ENCODE peak calls at places on chromosome 12, in five cellular contexts. One of them, this sample, is unnamed.

GRCh38 chr12:534216-534615 is 74.5 kb downstream of the B4GALNT3 start:
- DNase-seq in ELR: no peak
- DNase-seq in BE2C: no peak
- DNase-seq in Calu3: no peak
- DNase-seq in PC-3: no peak
- DNase-seq in this sample: no peak

GRCh38 chr12:52918351-52918750 is 13.5 kb upstream of the KRT8 start:
- DNase-seq in PC-3: no peak
- DNase-seq in Calu3: no peak
- DNase-seq in ELR: no peak
- DNase-seq in BE2C: no peak
- DNase-seq in this sample: no peak

GRCh38 chr12:59626382-59626781 is 30.6 kb downstream of the SLC16A7 start:
- DNase-seq in BE2C: no peak
- DNase-seq in Calu3: no peak
- DNase-seq in ELR: peak; percentile 79
- DNase-seq in PC-3: peak; percentile 94
- DNase-seq in this sample: no peak

GRCh38 chr12:86264451-86265328 is 8.5 kb upstream of the MGAT4C start:
- DNase-seq in PC-3: peak; percentile 68
- DNase-seq in Calu3: peak; percentile 79
- DNase-seq in ELR: no peak
- DNase-seq in BE2C: no peak
- DNase-seq in this sample: no peak

GRCh38 chr12:19299765-19300164 is 139.5 kb upstream of the AEBP2 start:
- DNase-seq in BE2C: no peak
- DNase-seq in PC-3: peak; percentile 88
- DNase-seq in ELR: peak; percentile 51
- DNase-seq in Calu3: peak; percentile 59
- DNase-seq in this sample: no peak

GRCh38 chr12:27592548-27592947 is 68.5 kb downstream of the PPFIBP1 start:
- DNase-seq in ELR: peak; percentile 60
- DNase-seq in BE2C: no peak
- DNase-seq in PC-3: peak; percentile 93
- DNase-seq in Calu3: peak; percentile 22
- DNase-seq in this sample: no peak

GRCh38 chr12:41365653-41366131 is 177.6 kb downstream of the PDZRN4 start:
- DNase-seq in BE2C: no peak
- DNase-seq in Calu3: no peak
- DNase-seq in ELR: no peak
- DNase-seq in PC-3: no peak
- DNase-seq in this sample: no peak

GRCh38 chr12:124972211-124972610 is 16.7 kb downstream of the DHX37 start:
- DNase-seq in Calu3: no peak
- DNase-seq in PC-3: no peak
- DNase-seq in BE2C: no peak
- DNase-seq in ELR: no peak
- DNase-seq in this sample: no peak

GRCh38 chr12:122395319-122395718 is 27.1 kb downstream of the CLIP1 start:
- DNase-seq in PC-3: peak; percentile 68
- DNase-seq in Calu3: no peak
- DNase-seq in ELR: peak; percentile 89
- DNase-seq in BE2C: no peak
- DNase-seq in this sample: no peak

GRCh38 chr12:126069549-126070165 is 1004.4 kb downstream of the AACS start:
- DNase-seq in PC-3: peak; percentile 84
- DNase-seq in Calu3: peak; percentile 82
- DNase-seq in ELR: peak; percentile 61
- DNase-seq in BE2C: peak; percentile 61
- DNase-seq in this sample: no peak

GRCh38 chr12:88509347-88509746 is 70.9 kb downstream of the KITLG start:
- DNase-seq in BE2C: no peak
- DNase-seq in Calu3: no peak
- DNase-seq in PC-3: no peak
- DNase-seq in ELR: peak; percentile 42
- DNase-seq in this sample: no peak

GRCh38 chr12:71755146-71755892 is 656 bp downstream of the RAB21 start:
- DNase-seq in Calu3: peak; percentile 54
- DNase-seq in PC-3: peak; percentile 48
- DNase-seq in BE2C: no peak
- DNase-seq in ELR: peak; percentile 74
- DNase-seq in this sample: no peak

GRCh38 chr12:11695321-11695720 is 45.8 kb downstream of the ETV6 start:
- DNase-seq in Calu3: no peak
- DNase-seq in BE2C: no peak
- DNase-seq in PC-3: no peak
- DNase-seq in ELR: no peak
- DNase-seq in this sample: no peak

GRCh38 chr12:91483471-91483985 is 300.9 kb upstream of the DCN start:
- DNase-seq in PC-3: no peak
- DNase-seq in BE2C: no peak
- DNase-seq in Calu3: no peak
- DNase-seq in ELR: no peak
- DNase-seq in this sample: no peak

GRCh38 chr12:31737763-31738162 is 8.9 kb upstream of the AMN1 start:
- DNase-seq in PC-3: no peak
- DNase-seq in BE2C: no peak
- DNase-seq in ELR: no peak
- DNase-seq in Calu3: no peak
- DNase-seq in this sample: no peak

GRCh38 chr12:76916170-76916540 is 37.3 kb upstream of the CSRP2 start:
- DNase-seq in PC-3: no peak
- DNase-seq in ELR: no peak
- DNase-seq in Calu3: no peak
- DNase-seq in BE2C: no peak
- DNase-seq in this sample: no peak

GRCh38 chr12:24062642-24063245 is 113.3 kb upstream of the SOX5 start:
- DNase-seq in BE2C: no peak
- DNase-seq in ELR: no peak
- DNase-seq in Calu3: no peak
- DNase-seq in PC-3: no peak
- DNase-seq in this sample: no peak

GRCh38 chr12:19654630-19655384 is 215.5 kb downstream of the AEBP2 start:
- DNase-seq in ELR: peak; percentile 17
- DNase-seq in PC-3: no peak
- DNase-seq in BE2C: no peak
- DNase-seq in Calu3: no peak
- DNase-seq in this sample: no peak

GRCh38 chr12:57755454-57756372 is 810 bp downstream of the MARCHF9 start:
- DNase-seq in PC-3: peak; percentile 22
- DNase-seq in BE2C: no peak
- DNase-seq in Calu3: peak; percentile 63
- DNase-seq in ELR: peak; percentile 20
- DNase-seq in this sample: no peak

GRCh38 chr12:93011100-93011499 is 82.0 kb upstream of the EEA1 start:
- DNase-seq in Calu3: peak; percentile 69
- DNase-seq in PC-3: peak; percentile 15
- DNase-seq in ELR: peak; percentile 37
- DNase-seq in BE2C: no peak
- DNase-seq in this sample: no peak

GRCh38 chr12:123076604-123077297 is 74.1 kb downstream of the PITPNM2 start:
- DNase-seq in Calu3: no peak
- DNase-seq in BE2C: no peak
- DNase-seq in ELR: peak; percentile 39
- DNase-seq in PC-3: peak; percentile 30
- DNase-seq in this sample: no peak

GRCh38 chr12:24252580-24252979 is 303.1 kb upstream of the SOX5 start:
- DNase-seq in ELR: no peak
- DNase-seq in Calu3: no peak
- DNase-seq in BE2C: no peak
- DNase-seq in PC-3: no peak
- DNase-seq in this sample: no peak

GRCh38 chr12:50924439-50925341 is 27.7 kb upstream of the HIGD1C start:
- DNase-seq in Calu3: peak; percentile 60
- DNase-seq in BE2C: peak; percentile 92
- DNase-seq in ELR: peak; percentile 69
- DNase-seq in PC-3: peak; percentile 78
- DNase-seq in this sample: no peak

GRCh38 chr12:24948452-24948815 is 467 bp downstream of the BCAT1 start:
- DNase-seq in PC-3: no peak
- DNase-seq in Calu3: no peak
- DNase-seq in ELR: peak; percentile 63
- DNase-seq in BE2C: peak; percentile 28
- DNase-seq in this sample: no peak

This sample was measured in cortex of kidney.